ENCODE peak calls at places on chromosomes 5 and 9, in eight cellular contexts. M, C, J, Z, S, Y, Q and I are unnamed samples.

GRCh38 chr5:39369123-39369815 is 5.0 kb upstream of the C9 start:
- DNase-seq in C (no peak), Y (no peak), J (no peak), S (no peak), Q (no peak), Z (no peak), M (no peak), I (no peak)

GRCh38 chr5:36073595-36074216 is 7.0 kb upstream of the UGT3A2 start:
- DNase-seq in Q (no peak), J (no peak), S (no peak), Y (peak; percentile 64), C (no peak), M (no peak), Z (no peak), I (no peak)

GRCh38 chr9:86903461-86904010 is 43.8 kb downstream of the GAS1 start:
- DNase-seq in Q (no peak), J (peak; percentile 43), M (no peak), C (no peak), Y (no peak), Z (no peak), S (no peak), I (no peak)

GRCh38 chr9:33794560-33794959 is 801 bp upstream of the PRSS3 start:
- DNase-seq in C (no peak), S (no peak), M (no peak), Q (no peak), Y (no peak), J (no peak), Z (no peak), I (no peak)

GRCh38 chr5:132747064-132747692 is at the start of gene CCNI2:
- DNase-seq in C (peak; percentile 66), Q (no peak), J (no peak), Y (peak; percentile 20), M (no peak), S (no peak), Z (no peak), I (peak; percentile 48)

GRCh38 chr5:59317023-59317771 is 576.3 kb downstream of the PDE4D start:
- DNase-seq in M (no peak), Q (no peak), C (no peak), S (no peak), J (no peak), Y (no peak), Z (peak; percentile 78), I (no peak)

GRCh38 chr9:133224762-133225161 is 15.7 kb upstream of the OBP2B start:
- DNase-seq in Z (peak; percentile 24), S (no peak), J (no peak), M (peak; percentile 36), Q (no peak), C (no peak), Y (no peak), I (no peak)

GRCh38 chr9:70421272-70422180 is 7.1 kb upstream of the KLF9 start:
- DNase-seq in Z (peak; percentile 83), J (peak; percentile 48), Q (no peak), S (no peak), C (no peak), M (no peak), Y (peak; percentile 17), I (no peak)

GRCh38 chr5:111227805-111228204 is 3.6 kb downstream of the CAMK4 start:
- DNase-seq in Q (no peak), Y (no peak), J (no peak), S (no peak), M (no peak), Z (no peak), C (no peak), I (no peak)

GRCh38 chr9:97856857-97857602 is 4.0 kb downstream of the FOXE1 start:
- DNase-seq in C (no peak), Y (no peak), Z (no peak), Q (no peak), S (no peak), M (no peak), J (no peak), I (no peak)

GRCh38 chr9:109903515-109904138 is 123.6 kb downstream of the PALM2AKAP2 start:
- DNase-seq in S (peak; percentile 65), Z (peak; percentile 77), J (peak; percentile 59), C (peak; percentile 57), M (no peak), Q (peak; percentile 62), Y (peak; percentile 79), I (peak; percentile 37)

GRCh38 chr5:181246276-181247050 is 2.8 kb upstream of the RACK1 start:
- DNase-seq in Z (peak; percentile 96), S (peak; percentile 90), Q (peak; percentile 90), M (peak; percentile 98), Y (peak; percentile 91), J (peak; percentile 91), C (peak; percentile 91), I (peak; percentile 79)

GRCh38 chr5:181243020-181243520 is 636 bp downstream of the RACK1 start:
- DNase-seq in Q (no peak), Z (peak; percentile 73), C (no peak), M (no peak), J (no peak), Y (peak; percentile 40), S (peak; percentile 34), I (no peak)

GRCh38 chr5:181243521-181244307 is at the start of gene RACK1:
- DNase-seq in M (peak; percentile 98), S (peak; percentile 67), Z (peak; percentile 93), Q (peak; percentile 91), Y (peak; percentile 93), C (peak; percentile 88), J (peak; percentile 86), I (no peak)

GRCh38 chr5:181248277-181248676 is 4.6 kb upstream of the RACK1 start:
- DNase-seq in Z (no peak), C (no peak), Y (no peak), J (no peak), S (no peak), Q (no peak), M (no peak), I (no peak)

DNA sequence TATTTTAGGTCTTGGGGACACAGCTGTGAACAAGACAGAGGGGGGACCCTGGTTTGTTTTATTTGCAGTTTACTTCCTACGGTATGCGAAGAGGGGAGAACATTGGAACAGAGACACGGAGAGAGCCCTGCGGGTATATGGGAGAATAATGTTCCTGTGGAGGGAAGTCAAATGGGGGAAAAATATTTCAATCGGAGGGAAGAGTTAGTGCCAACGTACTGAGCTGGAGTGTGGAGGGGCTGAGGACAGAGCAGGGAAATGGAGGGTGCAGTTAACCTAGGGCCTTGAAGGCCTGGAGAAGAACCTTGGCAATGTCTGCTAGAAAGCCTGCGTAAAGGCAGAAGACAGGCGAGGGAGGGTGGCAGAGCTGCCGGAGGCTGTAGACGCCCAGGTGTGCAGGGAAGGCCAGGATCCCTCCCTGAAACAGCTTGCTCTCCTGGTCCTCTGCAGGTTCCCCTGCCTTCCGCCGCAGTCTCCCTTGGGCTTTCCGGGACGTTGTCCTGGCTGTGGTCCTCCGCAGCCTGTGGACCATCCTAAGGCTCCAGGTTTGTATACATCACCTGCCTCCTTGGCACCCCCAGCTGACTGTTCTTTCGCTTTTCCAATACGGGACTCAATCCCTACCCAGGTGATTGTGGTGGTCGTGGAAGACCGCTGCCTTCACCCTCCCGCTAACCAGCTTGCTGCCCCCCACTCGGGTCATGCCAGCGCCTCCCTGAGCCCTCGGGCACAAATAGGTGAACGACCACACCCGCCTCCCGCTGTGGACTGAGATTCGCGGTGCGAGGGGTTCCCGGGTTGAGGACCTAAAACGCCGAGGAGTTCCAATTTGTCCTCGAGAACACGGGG is 1.9 kb upstream of the RACK1 start:
- DNase-seq in Q (no peak), Z (no peak), S (no peak), Y (no peak), C (no peak), J (no peak), M (no peak), I (no peak)
- TF ChIP-seq POLR2A in Q (no peak), Z (no peak), S (no peak), Y (no peak), C (no peak), J (no peak), M (no peak), I (no peak)

GRCh38 chr5:178223196-178223773 is 9.3 kb downstream of the PHYKPL start:
- DNase-seq in C (no peak), Y (no peak), M (no peak), J (no peak), S (no peak), Q (no peak), Z (no peak), I (no peak)

GRCh38 chr5:178225174-178225573 is 7.4 kb downstream of the PHYKPL start:
- DNase-seq in Z (no peak), Q (no peak), C (no peak), S (no peak), J (no peak), M (no peak), Y (no peak), I (no peak)

GRCh38 chr5:178222292-178222691 is 10.3 kb downstream of the PHYKPL start:
- DNase-seq in Q (no peak), M (no peak), Z (no peak), J (no peak), S (no peak), Y (no peak), C (no peak), I (no peak)

GRCh38 chr5:178224403-178224802 is 8.2 kb downstream of the PHYKPL start:
- DNase-seq in C (no peak), Q (no peak), S (no peak), M (no peak), Y (no peak), J (no peak), Z (no peak), I (no peak)

GRCh38 chr5:178223828-178224335 is 8.7 kb downstream of the PHYKPL start:
- DNase-seq in Z (no peak), C (no peak), Q (no peak), J (no peak), M (no peak), Y (no peak), S (no peak), I (no peak)
- TF ChIP-seq POLR2A in Z (no peak), C (no peak), Q (no peak), J (no peak), M (no peak), Y (no peak), S (no peak), I (no peak)

DNA sequence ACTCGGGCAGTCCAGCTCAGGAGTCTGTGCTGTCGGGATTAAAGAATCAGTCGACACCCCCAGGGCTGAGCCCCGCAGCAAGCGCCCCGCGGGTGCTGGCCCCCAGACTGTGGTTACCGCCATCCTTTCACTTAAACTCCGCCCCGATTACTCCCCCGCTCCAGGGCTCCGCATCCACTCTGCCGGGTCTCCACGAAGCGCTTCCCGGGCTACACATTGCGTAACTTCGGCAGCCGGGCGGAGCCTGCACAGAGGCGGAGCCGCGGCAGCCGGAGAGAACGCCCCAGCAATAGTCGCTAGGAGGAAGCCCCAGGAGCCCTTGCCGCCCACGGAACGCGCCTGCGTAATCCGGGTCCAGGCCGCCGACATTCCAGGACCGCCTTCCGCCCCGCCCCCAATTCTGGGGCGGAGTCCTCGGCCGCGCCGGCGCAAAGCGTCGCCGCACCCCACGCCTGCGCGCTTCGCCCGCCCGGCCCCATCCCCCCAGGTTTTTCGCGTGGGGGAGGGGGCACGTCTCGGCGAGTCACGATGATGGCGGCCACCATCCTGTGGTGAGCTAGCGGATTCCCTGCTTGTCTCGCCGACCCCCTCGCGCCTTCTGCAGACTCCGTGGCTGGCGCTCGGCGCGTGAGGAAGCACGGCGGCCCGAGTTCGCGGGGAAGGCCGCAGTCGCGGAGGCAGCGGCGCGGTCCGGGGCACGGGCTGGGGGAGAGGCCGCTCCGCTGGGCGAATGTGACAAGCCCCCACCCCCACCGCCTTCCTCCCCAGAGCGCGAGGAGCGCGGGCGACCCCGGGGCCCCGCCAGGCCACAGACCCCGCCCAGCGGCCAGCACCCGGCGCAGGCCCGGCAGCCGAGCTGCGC is at the start of gene RAD23B:
- DNase-seq in C (peak; percentile 98), M (peak; percentile 100), Q (peak; percentile 99), Z (peak; percentile 99), J (peak; percentile 99), Y (peak; percentile 97), S (peak; percentile 95), I (peak; percentile 83)
- TF ChIP-seq POLR2A in C (no peak), M (no peak), Q (peak; percentile 81), Z (peak; percentile 81), J (peak; percentile 96), Y (peak; percentile 87), S (peak; percentile 94), I (peak; percentile 69)

GRCh38 chr9:20622330-20623020 is at the start of gene MLLT3:
- DNase-seq in J (peak; percentile 97), S (no peak), Y (peak; percentile 99), Z (peak; percentile 98), C (peak; percentile 97), M (peak; percentile 99), Q (peak; percentile 97), I (peak; percentile 79)
- TF ChIP-seq POLR2A in J (peak; percentile 84), S (no peak), Y (peak; percentile 61), Z (peak; percentile 76), C (no peak), M (no peak), Q (peak; percentile 51), I (no peak)